ENCODE peak calls at places on chromosomes 6 and 20, in six cellular contexts. One of them, this sample, is unnamed.

GRCh38 chr6:106387875-106388274 is 27.4 kb downstream of the CRYBG1 start:
- DNase-seq in GM13977: no peak
- DNase-seq in left lung: no peak
- DNase-seq in kidney: no peak
- DNase-seq in Caco-2: no peak
- DNase-seq in GM12865: no peak
- DNase-seq in this sample: no peak

GRCh38 chr6:20092071-20092566 is 120.2 kb downstream of the MBOAT1 start:
- DNase-seq in GM12865: peak
- DNase-seq in kidney: no peak
- DNase-seq in Caco-2: no peak
- DNase-seq in GM13977: no peak
- DNase-seq in left lung: no peak
- DNase-seq in this sample: peak

GRCh38 chr20:24992420-24993205 is at the start of gene APMAP:
- DNase-seq in GM12865: peak
- DNase-seq in GM13977: peak
- DNase-seq in Caco-2: peak
- DNase-seq in left lung: peak
- DNase-seq in kidney: peak
- DNase-seq in this sample: peak

GRCh38 chr6:109794201-109794926 is 103.3 kb downstream of the FIG4 start:
- DNase-seq in kidney: no peak
- DNase-seq in GM12865: peak
- DNase-seq in Caco-2: no peak
- DNase-seq in GM13977: no peak
- DNase-seq in left lung: no peak
- DNase-seq in this sample: no peak

GRCh38 chr6:11282875-11283274 is 50.4 kb upstream of the NEDD9 start:
- DNase-seq in Caco-2: no peak
- DNase-seq in GM12865: no peak
- DNase-seq in GM13977: no peak
- DNase-seq in left lung: no peak
- DNase-seq in kidney: no peak
- DNase-seq in this sample: no peak

GRCh38 chr20:6074145-6074561 is 20.3 kb upstream of the LRRN4 start:
- DNase-seq in Caco-2: peak
- DNase-seq in kidney: no peak
- DNase-seq in GM12865: peak
- DNase-seq in GM13977: peak
- DNase-seq in left lung: no peak
- DNase-seq in this sample: peak

GRCh38 chr20:20130399-20130798 is 78.1 kb downstream of the CFAP61 start:
- DNase-seq in left lung: no peak
- DNase-seq in GM12865: peak
- DNase-seq in kidney: no peak
- DNase-seq in Caco-2: no peak
- DNase-seq in GM13977: no peak
- DNase-seq in this sample: no peak

GRCh38 chr6:36177166-36177565 is 19.4 kb upstream of the BRPF3 start:
- DNase-seq in kidney: no peak
- DNase-seq in GM13977: no peak
- DNase-seq in Caco-2: no peak
- DNase-seq in GM12865: peak
- DNase-seq in left lung: no peak
- DNase-seq in this sample: no peak

GRCh38 chr6:170172825-170173231 is 118.0 kb downstream of the DLL1 start:
- DNase-seq in Caco-2: no peak
- DNase-seq in kidney: peak
- DNase-seq in GM12865: no peak
- DNase-seq in GM13977: no peak
- DNase-seq in left lung: peak
- DNase-seq in this sample: no peak

DNA sequence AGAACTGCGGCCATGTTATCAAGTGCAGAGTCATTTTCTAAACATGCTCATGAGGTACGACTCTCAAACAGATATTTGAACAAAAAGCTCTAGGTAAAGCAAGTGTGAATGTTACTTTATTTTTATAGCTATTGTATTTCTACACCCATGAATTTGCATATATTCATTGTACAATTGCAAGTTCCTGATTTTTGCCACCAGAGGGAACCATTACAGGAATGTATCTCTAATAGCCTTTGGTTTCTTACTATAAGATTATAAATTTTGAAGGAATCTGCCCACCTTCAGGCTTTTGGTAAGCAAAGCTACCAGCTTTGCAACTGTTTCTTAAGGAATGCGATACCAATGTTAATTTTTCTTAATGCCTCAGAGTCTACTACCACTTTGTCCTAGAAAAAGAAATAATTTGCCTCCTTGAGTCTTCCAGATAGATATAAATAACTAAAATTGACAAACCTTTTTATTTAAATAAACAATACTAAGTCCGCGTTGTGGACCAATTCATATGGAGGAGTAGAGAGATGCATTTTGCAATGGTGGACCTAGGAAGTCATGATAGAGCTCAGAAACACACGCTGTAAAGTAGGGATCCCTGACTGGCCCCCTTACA is 125.4 kb upstream of the SAMD5 start:
- DNase-seq in Caco-2: no peak
- DNase-seq in kidney: no peak
- DNase-seq in left lung: no peak
- DNase-seq in GM12865: no peak
- DNase-seq in GM13977: no peak
- DNase-seq in this sample: no peak
- TF ChIP-seq CTCF in Caco-2: peak
- TF ChIP-seq CTCF in kidney: peak
- TF ChIP-seq CTCF in left lung: peak
- TF ChIP-seq CTCF in GM12865: no peak
- TF ChIP-seq CTCF in GM13977: no peak
- TF ChIP-seq CTCF in this sample: no peak

GRCh38 chr20:1822564-1823420 is 72.4 kb upstream of the SIRPA start:
- DNase-seq in left lung: no peak
- DNase-seq in Caco-2: no peak
- DNase-seq in GM12865: no peak
- DNase-seq in kidney: no peak
- DNase-seq in GM13977: no peak
- DNase-seq in this sample: no peak
- TF ChIP-seq CTCF in left lung: no peak
- TF ChIP-seq CTCF in Caco-2: no peak
- TF ChIP-seq CTCF in GM12865: no peak
- TF ChIP-seq CTCF in kidney: no peak
- TF ChIP-seq CTCF in GM13977: no peak
- TF ChIP-seq CTCF in this sample: no peak

GRCh38 chr6:80742481-80742880 is 636.0 kb downstream of the BCKDHB start:
- DNase-seq in GM12865: peak
- DNase-seq in Caco-2: no peak
- DNase-seq in kidney: no peak
- DNase-seq in left lung: no peak
- DNase-seq in GM13977: no peak
- DNase-seq in this sample: no peak
- TF ChIP-seq CTCF in GM12865: no peak
- TF ChIP-seq CTCF in Caco-2: peak
- TF ChIP-seq CTCF in kidney: no peak
- TF ChIP-seq CTCF in left lung: no peak
- TF ChIP-seq CTCF in GM13977: peak
- TF ChIP-seq CTCF in this sample: no peak

GRCh38 chr6:43175676-43176422 is 4.8 kb downstream of the SRF start:
- DNase-seq in Caco-2: no peak
- DNase-seq in GM13977: no peak
- DNase-seq in GM12865: no peak
- DNase-seq in left lung: no peak
- DNase-seq in kidney: no peak
- DNase-seq in this sample: no peak

GRCh38 chr6:43172127-43173007 is 1.3 kb downstream of the SRF start:
- DNase-seq in left lung: peak
- DNase-seq in Caco-2: peak
- DNase-seq in kidney: peak
- DNase-seq in GM13977: peak
- DNase-seq in GM12865: peak
- DNase-seq in this sample: peak

GRCh38 chr6:43173496-43174262 is 2.6 kb downstream of the SRF start:
- DNase-seq in GM12865: peak
- DNase-seq in GM13977: no peak
- DNase-seq in left lung: no peak
- DNase-seq in kidney: no peak
- DNase-seq in Caco-2: no peak
- DNase-seq in this sample: no peak

GRCh38 chr6:43176423-43176786 is 5.3 kb downstream of the SRF start:
- DNase-seq in Caco-2: no peak
- DNase-seq in GM13977: no peak
- DNase-seq in GM12865: peak
- DNase-seq in kidney: no peak
- DNase-seq in left lung: no peak
- DNase-seq in this sample: no peak

DNA sequence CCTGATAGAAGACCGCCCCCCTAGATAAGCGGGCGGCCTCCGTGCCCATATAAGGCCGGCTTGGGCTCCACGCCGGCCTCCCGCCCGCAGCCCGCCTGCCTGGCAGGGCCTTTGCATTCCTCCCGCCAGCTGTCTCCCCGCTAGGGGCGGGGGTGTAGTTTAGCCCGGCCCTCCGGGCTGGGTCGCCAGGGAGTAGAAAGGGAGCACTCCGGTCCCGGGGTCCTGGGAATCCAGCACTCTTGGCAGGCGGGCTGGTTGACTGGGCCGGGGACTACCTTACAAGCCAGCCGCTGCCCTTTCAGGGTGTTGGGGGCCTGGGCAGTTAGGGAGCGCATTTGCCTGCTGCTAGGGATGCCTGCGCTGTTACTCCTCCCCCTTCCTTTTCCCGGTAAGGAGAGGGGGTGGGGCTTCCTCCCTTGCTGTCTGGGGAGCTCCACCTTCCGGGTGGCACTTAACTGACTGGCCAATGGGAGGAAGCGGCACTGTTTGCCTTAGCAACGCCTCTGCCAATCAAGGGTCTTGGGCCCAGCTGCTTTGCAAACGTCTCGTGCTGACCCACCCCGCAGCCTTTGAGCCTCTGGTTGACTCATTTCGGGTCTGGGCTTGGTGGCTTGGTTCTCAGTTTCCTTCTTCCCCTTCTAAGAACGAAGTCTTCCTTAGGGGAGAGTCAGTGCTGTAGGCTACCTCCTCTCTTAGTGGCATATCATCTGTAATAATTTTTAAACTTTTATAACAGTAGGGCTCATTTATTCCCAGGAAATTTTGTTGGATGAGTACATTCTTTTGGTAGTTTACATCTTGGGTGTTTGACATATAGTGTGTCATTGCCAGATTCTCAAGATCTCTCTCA is 3.4 kb downstream of the SRF start:
- DNase-seq in Caco-2: peak
- DNase-seq in kidney: peak
- DNase-seq in left lung: peak
- DNase-seq in GM13977: peak
- DNase-seq in GM12865: peak
- DNase-seq in this sample: peak
- TF ChIP-seq CTCF in Caco-2: no peak
- TF ChIP-seq CTCF in kidney: peak
- TF ChIP-seq CTCF in left lung: peak
- TF ChIP-seq CTCF in GM13977: no peak
- TF ChIP-seq CTCF in GM12865: no peak
- TF ChIP-seq CTCF in this sample: no peak

DNA sequence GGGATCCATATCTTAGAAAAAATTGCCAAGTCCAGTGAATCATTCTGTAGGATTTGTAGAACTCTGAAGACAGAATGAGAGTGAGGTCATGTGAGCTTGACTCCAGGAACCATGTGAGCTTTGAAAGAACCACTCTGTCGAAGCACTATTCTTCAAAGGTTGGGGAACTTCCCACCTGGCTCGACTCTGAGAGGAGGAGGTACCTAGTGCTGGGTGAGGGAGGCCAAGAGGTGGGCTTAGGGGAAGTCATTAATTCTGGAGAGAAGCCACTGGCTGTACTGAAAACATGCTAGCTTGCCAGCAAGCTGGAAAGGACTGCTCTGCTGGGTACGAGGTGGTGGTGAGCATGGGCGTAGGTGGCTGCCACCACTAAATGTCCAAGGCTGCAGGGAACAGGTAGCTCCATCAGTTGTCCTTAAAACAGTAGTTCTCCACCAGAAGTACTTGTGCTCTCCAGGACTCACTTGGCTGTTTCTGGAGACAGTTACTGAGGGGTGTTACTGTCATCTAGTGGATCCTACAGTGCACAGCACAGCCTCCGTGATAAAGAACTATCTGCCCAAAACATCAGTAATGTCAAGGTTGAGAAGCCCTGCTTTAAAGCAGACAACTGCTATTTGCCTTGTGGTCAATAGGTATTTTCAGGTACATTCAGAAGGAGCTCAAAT is 34.7 kb upstream of the SYNJ2 start:
- DNase-seq in GM13977: peak
- DNase-seq in GM12865: peak
- DNase-seq in kidney: no peak
- DNase-seq in left lung: no peak
- DNase-seq in Caco-2: no peak
- DNase-seq in this sample: peak
- TF ChIP-seq CTCF in GM13977: peak
- TF ChIP-seq CTCF in GM12865: peak
- TF ChIP-seq CTCF in kidney: peak
- TF ChIP-seq CTCF in left lung: no peak
- TF ChIP-seq CTCF in Caco-2: peak
- TF ChIP-seq CTCF in this sample: peak

GRCh38 chr20:62641749-62642665 is at the start of gene SLCO4A1:
- DNase-seq in GM12865: peak
- DNase-seq in left lung: peak
- DNase-seq in kidney: peak
- DNase-seq in Caco-2: peak
- DNase-seq in GM13977: peak
- DNase-seq in this sample: peak
- TF ChIP-seq CTCF in GM12865: no peak
- TF ChIP-seq CTCF in left lung: peak
- TF ChIP-seq CTCF in kidney: no peak
- TF ChIP-seq CTCF in Caco-2: no peak
- TF ChIP-seq CTCF in GM13977: peak
- TF ChIP-seq CTCF in this sample: no peak